ENCODE peak calls at places on chromosomes 12 and 14, in nine cellular contexts. U is heart left ventricle, B is RWPE2, H is upper lobe of right lung, G is osteocyte, C is RWPE1, K is choroid plexus epithelial cell, R is endodermal cell, N is neural crest cell. T is an unnamed sample.

GRCh38 chr12:99111600-99111999 is 466.5 kb downstream of the APAF1 start:
- DNase-seq in U (no peak), B (no peak), H (no peak), G (no peak), C (no peak), K (no peak), R (no peak), N (no peak), T (no peak)

GRCh38 chr14:85254718-85255117 is 275.2 kb upstream of the FLRT2 start:
- DNase-seq in U (no peak), B (no peak), H (no peak), G (no peak), C (no peak), K (peak; percentile 47), R (no peak), N (no peak), T (no peak)

GRCh38 chr12:25977047-25977446 is 18.6 kb downstream of the RASSF8 start:
- DNase-seq in U (no peak), B (no peak), H (no peak), G (no peak), C (no peak), K (no peak), R (no peak), N (no peak), T (no peak)

GRCh38 chr14:38210587-38211257 is 3.0 kb downstream of the SSTR1 start:
- DNase-seq in U (peak; percentile 29), B (no peak), H (peak; percentile 64), G (no peak), C (no peak), K (peak; percentile 48), R (peak; percentile 78), N (no peak), T (no peak)

GRCh38 chr12:16555630-16556029 is 50.3 kb downstream of the LMO3 start:
- DNase-seq in U (no peak), B (no peak), H (no peak), G (no peak), C (peak; percentile 6), K (peak; percentile 48), R (peak; percentile 64), N (no peak), T (no peak)

GRCh38 chr12:75984577-75985182 is 46.9 kb downstream of the PHLDA1 start:
- DNase-seq in U (no peak), B (no peak), H (no peak), G (no peak), C (no peak), K (no peak), R (no peak), N (no peak), T (no peak)

GRCh38 chr14:100246809-100247428 is 8.0 kb downstream of the YY1 start:
- DNase-seq in U (no peak), B (no peak), H (no peak), G (no peak), C (peak; percentile 63), K (peak; percentile 49), R (peak; percentile 49), N (no peak), T (no peak)

GRCh38 chr14:104732355-104732804 is 8.4 kb downstream of the ADSS1 start:
- DNase-seq in U (peak; percentile 89), B (peak; percentile 94), H (peak; percentile 87), G (no peak), C (peak; percentile 76), K (no peak), R (no peak), N (no peak), T (no peak)

DNA sequence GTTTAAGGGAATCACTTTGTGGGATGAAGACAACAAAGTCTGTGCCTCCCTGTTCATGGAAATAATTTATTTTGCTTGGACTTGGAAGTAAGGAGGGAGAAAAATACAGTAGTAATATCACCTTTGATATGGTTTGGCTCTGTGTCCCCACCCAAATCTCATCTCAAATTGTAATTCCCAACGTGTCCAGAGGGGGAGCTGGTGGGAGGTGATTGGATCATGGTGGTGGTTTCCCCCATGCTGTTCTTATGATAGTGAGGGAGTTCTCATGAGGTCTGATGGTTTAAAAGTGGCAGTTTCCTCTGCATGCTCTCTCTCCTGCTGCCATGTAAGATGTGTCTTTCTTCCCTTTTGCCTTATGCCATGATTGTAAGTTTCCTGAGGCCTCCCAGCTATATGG is 460.7 kb downstream of the NOVA1 start:
- DNase-seq in U (no peak), B (no peak), H (no peak), G (no peak), C (no peak), K (no peak), R (peak; percentile 49), N (no peak), T (no peak)
- TF ChIP-seq CTCF in U (no peak), B (no peak), H (no peak), G (no peak), C (no peak), K (peak; percentile 47), R (peak; percentile 70), N (peak; percentile 52), T (no peak)

GRCh38 chr14:26729851-26730250 is 132.0 kb upstream of the NOVA1 start:
- DNase-seq in U (no peak), B (no peak), H (no peak), G (no peak), C (no peak), K (no peak), R (no peak), N (no peak), T (no peak)

GRCh38 chr14:26735811-26736210 is 138.0 kb upstream of the NOVA1 start:
- DNase-seq in U (no peak), B (no peak), H (no peak), G (no peak), C (no peak), K (no peak), R (no peak), N (no peak), T (no peak)

GRCh38 chr14:26730929-26731618 is 133.2 kb upstream of the NOVA1 start:
- DNase-seq in U (no peak), B (no peak), H (no peak), G (no peak), C (peak; percentile 3), K (peak; percentile 23), R (peak; percentile 81), N (peak; percentile 8), T (no peak)
- TF ChIP-seq CTCF in U (no peak), B (peak; percentile 66), H (peak; percentile 36), G (peak; percentile 47), C (peak; percentile 14), K (peak; percentile 59), R (peak; percentile 80), N (peak; percentile 61), T (no peak)

GRCh38 chr12:53478865-53479264 is 20.4 kb downstream of the MAP3K12 start:
- DNase-seq in U (no peak), B (no peak), H (no peak), G (no peak), C (no peak), K (no peak), R (no peak), N (no peak), T (no peak)

GRCh38 chr12:53474819-53475218 is 22.9 kb downstream of the PCBP2 start:
- DNase-seq in U (no peak), B (no peak), H (peak; percentile 38), G (no peak), C (no peak), K (no peak), R (peak; percentile 52), N (no peak), T (no peak)

GRCh38 chr12:53479314-53479713 is 19.9 kb downstream of the MAP3K12 start:
- DNase-seq in U (no peak), B (no peak), H (no peak), G (no peak), C (no peak), K (no peak), R (no peak), N (no peak), T (no peak)

GRCh38 chr12:53474077-53474476 is 22.2 kb downstream of the PCBP2 start:
- DNase-seq in U (no peak), B (no peak), H (no peak), G (no peak), C (no peak), K (no peak), R (no peak), N (no peak), T (no peak)

DNA sequence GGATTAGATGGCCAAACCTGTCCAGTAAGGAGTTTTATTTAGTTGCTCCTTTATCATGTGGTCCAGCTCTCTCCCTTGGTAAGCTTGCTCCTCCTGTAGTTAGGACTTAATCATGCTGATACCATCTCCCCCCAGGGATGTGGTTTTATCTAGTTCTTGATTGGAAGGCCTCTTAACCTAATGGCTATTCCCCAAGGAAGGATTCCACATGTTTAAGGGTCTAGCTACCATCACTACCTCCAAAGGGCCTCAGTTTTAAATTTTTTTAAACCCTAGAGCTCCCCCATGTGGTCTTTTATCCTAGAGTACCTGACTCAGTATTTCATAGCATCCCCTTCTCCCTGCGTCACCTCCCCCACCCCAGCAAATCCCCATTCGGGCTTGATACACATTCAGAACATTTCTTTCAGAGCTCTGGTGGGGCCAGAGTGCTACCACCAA is 22.5 kb downstream of the MAP3K12 start:
- DNase-seq in U (no peak), B (no peak), H (no peak), G (no peak), C (no peak), K (no peak), R (peak; percentile 70), N (no peak), T (no peak)
- TF ChIP-seq CTCF in U (peak; percentile 19), B (peak; percentile 37), H (peak; percentile 25), G (peak; percentile 43), C (peak; percentile 35), K (peak; percentile 48), R (peak; percentile 69), N (peak; percentile 48), T (peak; percentile 31)

GRCh38 chr12:62717636-62718035 is 217.3 kb downstream of the PPM1H start:
- DNase-seq in U (no peak), B (no peak), H (no peak), G (no peak), C (no peak), K (no peak), R (no peak), N (no peak), T (no peak)

GRCh38 chr12:62714409-62715075 is 220.4 kb downstream of the PPM1H start:
- DNase-seq in U (peak; percentile 62), B (no peak), H (no peak), G (no peak), C (no peak), K (no peak), R (no peak), N (no peak), T (no peak)

GRCh38 chr12:62716866-62717477 is 218.0 kb downstream of the PPM1H start:
- DNase-seq in U (no peak), B (no peak), H (no peak), G (no peak), C (no peak), K (no peak), R (no peak), N (no peak), T (no peak)

GRCh38 chr12:62715086-62715786 is 219.7 kb downstream of the PPM1H start:
- DNase-seq in U (no peak), B (no peak), H (no peak), G (no peak), C (no peak), K (no peak), R (no peak), N (no peak), T (no peak)

DNA sequence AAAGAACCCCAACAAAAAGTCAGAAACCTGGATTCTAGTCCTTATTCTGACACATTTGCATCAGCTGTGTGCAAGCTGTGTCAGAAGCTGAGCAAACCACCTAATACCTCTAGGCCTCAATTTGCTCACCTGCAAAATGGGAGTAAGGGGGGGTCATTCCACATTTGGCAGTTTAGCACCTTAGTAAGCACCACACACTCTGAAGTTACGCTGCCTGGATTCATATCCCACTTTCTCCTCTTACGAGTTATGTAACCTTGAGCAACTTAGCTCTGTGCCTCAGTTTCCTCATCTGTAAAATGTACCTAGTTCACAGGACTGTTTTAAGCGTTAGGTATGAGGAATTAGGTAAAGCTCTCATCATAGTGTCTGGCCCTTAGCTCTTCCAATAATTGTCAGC is 218.9 kb downstream of the PPM1H start:
- DNase-seq in U (no peak), B (no peak), H (no peak), G (no peak), C (no peak), K (no peak), R (no peak), N (no peak), T (no peak)
- TF ChIP-seq CTCF in U (no peak), B (no peak), H (no peak), G (no peak), C (no peak), K (no peak), R (no peak), N (no peak), T (no peak)